ENCODE peak calls at places on chromosomes 2 and 18, in four cellular contexts. S is astrocyte, O is HCT116, R is fibroblast of lung. P is an unnamed sample.

GRCh38 chr2:193695367-193695766 is 1500.6 kb upstream of the TMEFF2 start:
- DNase-seq in S (peak), O (peak), R (peak), P (no peak)

GRCh38 chr18:31990823-31991222 is 27.8 kb upstream of the RNF125 start:
- DNase-seq in S (no peak), O (no peak), R (no peak), P (no peak)

GRCh38 chr2:19819097-19820065 is 82.4 kb downstream of the TTC32 start:
- DNase-seq in S (peak), O (peak), R (peak), P (no peak)

GRCh38 chr2:116809074-116809473 is 1005.4 kb upstream of the DDX18 start:
- DNase-seq in S (no peak), O (no peak), R (no peak), P (no peak)

GRCh38 chr2:68770271-68771111 is 35.9 kb downstream of the ARHGAP25 start:
- DNase-seq in S (peak), O (no peak), R (no peak), P (no peak)

GRCh38 chr2:18612133-18612532 is 22.8 kb upstream of the NT5C1B start:
- DNase-seq in S (no peak), O (no peak), R (no peak), P (no peak)

GRCh38 chr2:242029422-242030225 is 160.1 kb downstream of the RTP5 start:
- DNase-seq in S (no peak), O (no peak), R (no peak), P (no peak)

GRCh38 chr18:52376104-52376503 is 36.1 kb downstream of the DCC start:
- DNase-seq in S (no peak), O (no peak), R (no peak), P (no peak)

GRCh38 chr2:134146620-134147019 is 107.3 kb upstream of the MGAT5 start:
- DNase-seq in S (peak), O (no peak), R (no peak), P (no peak)

GRCh38 chr18:63949068-63949737 is at the start of gene HMSD:
- DNase-seq in S (peak), O (peak), R (peak), P (peak)

GRCh38 chr2:234403074-234403473 is 93.8 kb downstream of the ARL4C start:
- DNase-seq in S (peak), O (no peak), R (no peak), P (no peak)

GRCh38 chr2:897091-897490 is 53.6 kb upstream of the SNTG2 start:
- DNase-seq in S (no peak), O (no peak), R (no peak), P (no peak)

GRCh38 chr2:162506706-162507105 is 162.8 kb downstream of the GCA start:
- DNase-seq in S (no peak), O (no peak), R (no peak), P (no peak)

GRCh38 chr2:235506291-235506996 is 12.6 kb downstream of the AGAP1 start:
- DNase-seq in S (no peak), O (no peak), R (peak), P (peak)

GRCh38 chr2:217995741-217996141 is 7.1 kb downstream of the TNS1 start:
- DNase-seq in S (no peak), O (no peak), R (peak), P (peak)

GRCh38 chr2:163756588-163756987 is 20.8 kb upstream of the FIGN start:
- DNase-seq in S (no peak), O (no peak), R (peak), P (no peak)

GRCh38 chr18:63850010-63850409 is 37.5 kb upstream of the SERPINB2 start:
- DNase-seq in S (no peak), O (peak), R (peak), P (no peak)

GRCh38 chr18:2906522-2907458 is 60.0 kb downstream of the EMILIN2 start:
- DNase-seq in S (no peak), O (no peak), R (no peak), P (peak)

GRCh38 chr2:1749750-1750149 is 5.4 kb upstream of the PXDN start:
- DNase-seq in S (no peak), O (no peak), R (no peak), P (peak)

GRCh38 chr2:176088048-176088936 is 4.2 kb upstream of the HOXD13 start:
- DNase-seq in S (no peak), O (peak), R (peak), P (peak)

GRCh38 chr2:165825041-165825440 is 31.0 kb upstream of the GALNT3 start:
- DNase-seq in S (peak), O (no peak), R (peak), P (no peak)

GRCh38 chr18:60804412-60804811 is 431.8 kb upstream of the MC4R start:
- DNase-seq in S (no peak), O (no peak), R (no peak), P (no peak)

GRCh38 chr2:164314148-164314547 is 307.1 kb downstream of the GRB14 start:
- DNase-seq in S (peak), O (no peak), R (peak), P (no peak)

GRCh38 chr18:2908946-2909335 is 62.1 kb downstream of the EMILIN2 start:
- DNase-seq in S (no peak), O (no peak), R (no peak), P (no peak)

GRCh38 chr2:22355816-22356433 is 1029.1 kb upstream of the KLHL29 start:
- DNase-seq in S (no peak), O (no peak), R (peak), P (peak)

GRCh38 chr2:170554278-170554955 is 160.7 kb upstream of the SP5 start:
- DNase-seq in S (peak), O (no peak), R (peak), P (no peak)

GRCh38 chr2:177531706-177532105 is 139.1 kb downstream of the AGPS start:
- DNase-seq in S (no peak), O (no peak), R (no peak), P (no peak)
- H3K4me3 ChIP-seq in S (no peak), O (no peak), R (no peak), P (no peak)

GRCh38 chr2:222959358-222959757 is 92.6 kb upstream of the KCNE4 start:
- DNase-seq in S (peak), O (peak), R (peak), P (no peak)
- H3K9ac ChIP-seq in S (peak), O (no peak), R (no peak), P (no peak)

DNA sequence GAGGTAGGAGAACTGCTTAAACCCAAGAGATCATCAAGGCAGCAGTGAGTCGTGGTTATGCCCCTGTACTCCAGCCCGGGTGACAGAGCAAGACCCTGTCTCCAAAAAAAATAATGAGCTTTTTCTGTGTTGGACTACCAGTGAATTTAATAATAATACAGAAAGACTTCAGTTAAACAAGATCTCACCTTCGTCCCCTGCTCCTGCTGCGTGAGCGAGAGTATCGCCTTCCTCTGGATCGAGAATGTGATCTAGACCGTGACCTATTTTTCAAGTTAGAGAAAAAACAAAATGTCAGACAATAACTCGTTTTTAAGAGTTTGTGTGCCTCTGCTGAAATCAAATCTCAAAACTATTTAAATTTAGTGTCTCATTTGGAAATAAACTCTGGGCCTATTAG is 2.8 kb downstream of the SRSF7 start:
- DNase-seq in S (no peak), O (no peak), R (no peak), P (no peak)
- H3K4me3 ChIP-seq in S (no peak), O (no peak), R (no peak), P (no peak)

GRCh38 chr2:239370876-239371725 is 29.7 kb downstream of the HDAC4 start:
- DNase-seq in S (no peak), O (no peak), R (no peak), P (no peak)
- H3K9ac ChIP-seq in S (no peak), O (no peak), R (no peak), P (no peak)

DNA sequence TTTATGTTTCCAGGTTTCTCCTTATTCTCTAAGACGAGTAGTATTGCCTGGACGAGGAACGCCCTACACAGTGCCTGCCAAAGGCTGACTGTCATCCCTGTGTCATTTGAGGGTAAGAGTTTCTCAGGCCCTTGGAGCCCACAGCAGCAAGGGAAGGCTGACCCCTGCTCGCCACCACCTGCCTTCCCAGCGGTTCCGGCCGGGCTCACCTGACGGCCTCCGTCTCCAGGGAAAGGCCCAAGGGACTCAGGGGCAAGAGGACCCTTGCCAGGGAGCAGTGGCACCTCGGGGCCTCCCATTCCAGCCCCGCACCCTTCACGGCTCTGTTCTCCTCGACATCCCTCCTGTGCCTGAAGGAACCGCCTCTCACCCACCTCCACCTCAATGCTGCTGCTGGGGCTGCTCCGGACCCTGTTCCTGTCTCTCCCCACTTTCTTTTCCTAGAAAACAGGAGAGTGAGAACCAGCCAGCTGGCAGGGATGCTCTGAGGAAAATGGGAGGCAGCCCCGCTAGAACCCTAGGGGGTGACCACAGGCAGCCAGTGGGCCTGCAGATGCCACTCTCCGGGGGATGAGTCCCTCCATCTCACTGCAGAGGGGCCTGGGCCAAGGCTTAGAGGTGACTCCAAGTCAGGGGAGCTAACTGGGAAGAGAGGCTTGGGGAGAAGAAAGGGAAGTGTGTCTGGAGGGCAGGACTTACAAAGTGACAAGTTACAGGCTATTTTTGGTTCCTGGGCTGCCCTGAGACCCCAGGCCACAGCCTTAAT is 1.8 kb downstream of the LIMS2 start:
- DNase-seq in S (no peak), O (no peak), R (no peak), P (no peak)
- H3K4me3 ChIP-seq in S (no peak), O (no peak), R (no peak), P (peak)

GRCh38 chr2:43100883-43101662 is 125.3 kb downstream of the ZFP36L2 start:
- DNase-seq in S (peak), O (no peak), R (peak), P (no peak)

GRCh38 chr2:43101751-43102150 is 124.7 kb downstream of the ZFP36L2 start:
- DNase-seq in S (no peak), O (no peak), R (no peak), P (no peak)

GRCh38 chr2:43104106-43104505 is 122.3 kb downstream of the ZFP36L2 start:
- DNase-seq in S (no peak), O (no peak), R (no peak), P (no peak)

GRCh38 chr2:43103093-43103404 is 123.4 kb downstream of the ZFP36L2 start:
- DNase-seq in S (no peak), O (no peak), R (no peak), P (no peak)

GRCh38 chr2:43102366-43103092 is 123.9 kb downstream of the ZFP36L2 start:
- DNase-seq in S (no peak), O (no peak), R (peak), P (no peak)
- H3K9ac ChIP-seq in S (no peak), O (no peak), R (peak), P (no peak)

DNA sequence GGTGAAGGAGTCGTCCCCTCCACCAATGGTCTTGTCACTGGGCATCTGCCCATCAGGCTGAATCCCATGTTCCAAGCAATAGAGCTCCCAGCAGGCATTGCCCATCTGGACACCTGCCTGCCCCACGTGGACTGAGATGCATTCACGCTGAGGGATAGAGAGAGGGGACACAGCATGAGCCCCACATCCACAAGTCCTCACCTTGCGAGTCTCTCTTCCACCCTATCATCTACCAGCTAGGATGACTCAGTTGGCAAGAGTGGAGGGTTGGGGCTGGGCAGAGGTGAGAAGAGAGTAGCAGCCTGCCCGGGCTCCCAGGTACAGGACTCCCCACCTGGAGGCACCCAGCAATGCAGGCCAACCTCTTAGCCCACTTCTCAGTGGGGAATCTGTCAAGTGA is 959 bp upstream of the TUBA4B start:
- DNase-seq in S (no peak), O (no peak), R (no peak), P (peak)
- H3K4me3 ChIP-seq in S (no peak), O (peak), R (no peak), P (peak)

P was measured in colonic mucosa.